ENCODE peak calls at places on chromosomes 1 and 21, in seven cellular contexts. C, K, H, W, N, S and Q are unnamed samples.

GRCh38 chr1:87968259-87968955 is 639.7 kb downstream of the LMO4 start:
- DNase-seq in C (no peak), K (no peak), H (no peak), W (peak), N (peak), S (no peak), Q (no peak)

GRCh38 chr1:19606817-19607706 is 37.0 kb upstream of the NBL1 start:
- DNase-seq in C (no peak), K (no peak), H (no peak), W (no peak), N (no peak), S (no peak), Q (no peak)

GRCh38 chr1:91806777-91807700 is 78.9 kb downstream of the TGFBR3 start:
- DNase-seq in C (no peak), K (no peak), H (peak), W (peak), N (peak), S (no peak), Q (no peak)

GRCh38 chr1:204513117-204513716 is 3.0 kb upstream of the MDM4 start:
- DNase-seq in C (no peak), K (no peak), H (no peak), W (no peak), N (no peak), S (no peak), Q (peak)

GRCh38 chr1:6467224-6467623 is 1.3 kb upstream of the TNFRSF25 start:
- DNase-seq in C (no peak), K (no peak), H (no peak), W (no peak), N (no peak), S (peak), Q (no peak)

GRCh38 chr1:50332941-50333594 is 90.2 kb downstream of the DMRTA2 start:
- DNase-seq in C (no peak), K (no peak), H (no peak), W (no peak), N (peak), S (peak), Q (peak)

GRCh38 chr1:50977575-50978143 is 7.6 kb downstream of the CDKN2C start:
- DNase-seq in C (no peak), K (peak), H (no peak), W (no peak), N (peak), S (peak), Q (no peak)

GRCh38 chr1:240287722-240288121 is 196.0 kb downstream of the FMN2 start:
- DNase-seq in C (no peak), K (no peak), H (no peak), W (no peak), N (no peak), S (no peak), Q (no peak)

GRCh38 chr1:225603538-225604354 is 49.2 kb downstream of the ENAH start:
- DNase-seq in C (no peak), K (no peak), H (no peak), W (peak), N (peak), S (no peak), Q (no peak)

GRCh38 chr21:31500976-31501375 is 156.9 kb upstream of the TIAM1 start:
- DNase-seq in C (no peak), K (no peak), H (no peak), W (no peak), N (no peak), S (no peak), Q (no peak)

GRCh38 chr1:22254756-22255155 is 111.9 kb upstream of the WNT4 start:
- DNase-seq in C (no peak), K (no peak), H (no peak), W (no peak), N (no peak), S (no peak), Q (no peak)

GRCh38 chr1:193079187-193079586 is 19.8 kb downstream of the RO60 start:
- DNase-seq in C (no peak), K (no peak), H (no peak), W (no peak), N (no peak), S (no peak), Q (no peak)

GRCh38 chr1:10730985-10731384 is 65.5 kb downstream of the CASZ1 start:
- DNase-seq in C (peak), K (no peak), H (no peak), W (no peak), N (peak), S (no peak), Q (no peak)

GRCh38 chr1:180366386-180367068 is 135.8 kb downstream of the ACBD6 start:
- DNase-seq in C (no peak), K (no peak), H (no peak), W (no peak), N (peak), S (no peak), Q (no peak)